ENCODE peak calls at places on chromosomes 6 and 20, in ten cellular contexts. Z, X, M, D, V, W, K, P, Q and J are unnamed samples. For H3K36me3, the result is how much of the 10 kb centered on the place peaks cover.

GRCh38 chr6:166241974-166242373 is 66.2 kb downstream of the PRR18 start:
- DNase-seq in D (no peak), P (no peak), Q (no peak), V (no peak), X (no peak), M (no peak), Z (no peak), K (no peak), W (no peak), J (no peak)

GRCh38 chr20:41029150-41029872 is 689 bp downstream of the TOP1 start:
- DNase-seq in Q (peak), V (peak), P (peak), K (peak), M (peak), Z (peak), W (no peak), D (peak), X (peak), J (peak)

GRCh38 chr6:42402184-42402583 is 49.5 kb downstream of the TRERF1 start:
- DNase-seq in K (peak), Z (no peak), M (no peak), X (peak), Q (no peak), V (no peak), W (no peak), D (no peak), P (no peak), J (peak)

GRCh38 chr6:73942581-73942980 is 246.6 kb downstream of the CD109 start:
- DNase-seq in W (no peak), X (no peak), Z (no peak), V (peak), K (peak), Q (no peak), M (no peak), P (no peak), D (no peak), J (no peak)

GRCh38 chr6:18400831-18401446 is 13.8 kb downstream of the RNF144B start:
- DNase-seq in Z (no peak), M (no peak), X (no peak), D (no peak), P (no peak), Q (no peak), K (peak), W (no peak), V (no peak), J (no peak)

GRCh38 chr6:26223677-26224546 is 136.7 kb downstream of the HFE start:
- DNase-seq in K (peak), X (peak), P (peak), D (peak), M (no peak), V (peak), Q (peak), W (no peak), Z (peak), J (peak)

GRCh38 chr6:165972139-165972802 is 195.4 kb downstream of the TBXT start:
- DNase-seq in Q (no peak), W (peak), X (no peak), M (no peak), K (no peak), Z (no peak), P (no peak), D (no peak), V (no peak), J (no peak)

GRCh38 chr20:577167-577791 is 32.8 kb downstream of the TCF15 start:
- DNase-seq in M (no peak), Z (no peak), P (no peak), X (no peak), W (no peak), V (peak), Q (no peak), K (peak), D (no peak), J (no peak)

GRCh38 chr6:30612687-30613248 is 4.3 kb downstream of the PPP1R10 start:
- DNase-seq in Z (no peak), K (peak), M (no peak), X (no peak), D (no peak), V (no peak), Q (no peak), P (peak), W (no peak), J (peak)

GRCh38 chr6:40997256-40997957 is 41.6 kb downstream of the UNC5CL start:
- DNase-seq in D (peak), K (peak), V (peak), Z (peak), Q (no peak), X (no peak), W (peak), M (peak), P (no peak), J (peak)

GRCh38 chr6:142356271-142356938 is 54.6 kb downstream of the ADGRG6 start:
- DNase-seq in V (no peak), Q (no peak), M (no peak), W (no peak), X (no peak), K (peak), P (no peak), D (no peak), Z (no peak), J (no peak)

GRCh38 chr20:11352041-11352440 is 565.7 kb upstream of the BTBD3 start:
- DNase-seq in X (no peak), W (no peak), Q (no peak), M (no peak), Z (no peak), P (no peak), K (no peak), D (no peak), V (no peak), J (no peak)

GRCh38 chr6:111746983-111747773 is 126.1 kb downstream of the FYN start:
- DNase-seq in Q (no peak), V (peak), D (no peak), W (no peak), M (no peak), K (no peak), X (no peak), Z (no peak), P (no peak), J (no peak)

GRCh38 chr6:143539723-143540122 is 28.2 kb upstream of the FUCA2 start:
- DNase-seq in P (no peak), V (peak), Z (no peak), W (no peak), X (no peak), M (no peak), Q (no peak), K (no peak), D (no peak), J (no peak)

GRCh38 chr6:26216015-26216885 is 129.0 kb downstream of the HFE start:
- DNase-seq in D (peak), X (peak), Q (no peak), P (peak), Z (peak), M (no peak), W (peak), V (peak), K (peak), J (peak)

GRCh38 chr20:3312940-3313656 is 74.1 kb upstream of the SLC4A11 start:
- DNase-seq in Z (no peak), Q (no peak), P (no peak), W (no peak), V (no peak), X (no peak), M (peak), D (no peak), K (peak), J (peak)

GRCh38 chr6:168828800-168829199 is 387.8 kb downstream of the SMOC2 start:
- DNase-seq in P (no peak), D (no peak), V (no peak), M (no peak), W (no peak), Z (no peak), X (no peak), K (no peak), Q (no peak), J (peak)

GRCh38 chr20:39823239-39823638 is 861.1 kb downstream of the DHX35 start:
- DNase-seq in X (no peak), P (no peak), W (no peak), M (no peak), D (no peak), Q (no peak), K (peak), V (no peak), Z (no peak), J (no peak)

GRCh38 chr20:49219924-49220831 is 962 bp downstream of the DDX27 start:
- DNase-seq in X (no peak), Q (no peak), K (peak), D (no peak), P (no peak), V (no peak), Z (peak), M (no peak), W (no peak), J (no peak)

GRCh38 chr20:35104685-35105295 is 12.2 kb upstream of the TRPC4AP start:
- DNase-seq in W (no peak), K (no peak), X (no peak), Q (no peak), P (no peak), D (no peak), M (no peak), V (no peak), Z (no peak), J (no peak)

GRCh38 chr6:113018351-113019151 is 671.4 kb downstream of the RFPL4B start:
- DNase-seq in X (no peak), Q (no peak), K (peak), W (peak), P (peak), V (no peak), D (peak), M (no peak), Z (no peak), J (no peak)

GRCh38 chr20:52047811-52048302 is 143.7 kb downstream of the ZFP64 start:
- DNase-seq in K (no peak), Z (no peak), W (no peak), V (peak), D (no peak), X (peak), P (no peak), M (no peak), Q (no peak), J (no peak)

GRCh38 chr6:134400941-134401340 is 83.0 kb upstream of the SGK1 start:
- DNase-seq in D (no peak), P (no peak), M (no peak), K (no peak), X (no peak), Z (no peak), W (no peak), V (no peak), Q (no peak), J (no peak)

GRCh38 chr20:9068232-9068781 is 580 bp upstream of the PLCB4 start:
- DNase-seq in M (no peak), P (peak), Z (peak), V (peak), D (peak), Q (no peak), X (no peak), K (peak), W (no peak), J (no peak)

GRCh38 chr6:143600821-143601220 is 76.9 kb upstream of the PHACTR2 start:
- DNase-seq in V (no peak), K (no peak), D (no peak), M (no peak), P (no peak), W (no peak), Z (no peak), Q (no peak), X (no peak), J (no peak)

GRCh38 chr6:13908955-13909381 is 15.8 kb upstream of the RNF182 start:
- DNase-seq in M (peak), P (peak), Z (peak), D (peak), X (peak), W (no peak), V (peak), Q (no peak), K (peak), J (peak)

GRCh38 chr6:37673436-37673835 is 24.2 kb downstream of the MDGA1 start:
- DNase-seq in V (no peak), K (no peak), Q (no peak), Z (no peak), D (no peak), P (no peak), W (no peak), M (no peak), X (no peak), J (no peak)

GRCh38 chr6:155327326-155328073 is 13.2 kb upstream of the TFB1M start:
- DNase-seq in W (peak), K (peak), V (peak), Z (peak), D (peak), P (peak), X (peak), Q (peak), M (peak), J (peak)

GRCh38 chr6:37480951-37481597 is 18.6 kb downstream of the CCDC167 start:
- DNase-seq in X (no peak), V (peak), Q (no peak), D (no peak), W (no peak), P (no peak), Z (no peak), K (no peak), M (no peak), J (no peak)

GRCh38 chr20:20668639-20669038 is 43.8 kb downstream of the RALGAPA2 start:
- DNase-seq in D (no peak), M (no peak), Q (no peak), W (no peak), P (no peak), K (no peak), Z (no peak), V (no peak), X (no peak), J (no peak)

GRCh38 chr6:26026833-26027490 is 60.3 kb upstream of the HFE start:
- DNase-seq in D (peak), V (peak), Q (peak), Z (peak), X (peak), M (peak), W (peak), K (peak), P (peak), J (peak)

GRCh38 chr6:163955752-163956151 is 541.2 kb downstream of the QKI start:
- DNase-seq in K (no peak), Q (no peak), W (no peak), V (no peak), P (no peak), X (no peak), Z (no peak), D (no peak), M (no peak), J (no peak)

GRCh38 chr6:132673376-132674094 is 14.6 kb upstream of the TAAR1 start:
- DNase-seq in P (no peak), V (no peak), K (no peak), Z (no peak), M (no peak), X (no peak), Q (no peak), D (no peak), W (no peak), J (no peak)

GRCh38 chr6:148925701-148926100 is 178.9 kb downstream of the UST start:
- DNase-seq in D (no peak), Z (no peak), K (no peak), X (no peak), P (no peak), Q (no peak), W (no peak), M (no peak), V (no peak), J (no peak)

GRCh38 chr6:119881416-119881815 is 531.9 kb upstream of the MAN1A1 start:
- DNase-seq in Q (no peak), V (no peak), M (no peak), K (peak), Z (no peak), P (no peak), W (no peak), X (no peak), D (no peak), J (no peak)

GRCh38 chr20:38424404-38424803 is 10.7 kb downstream of the SNHG17 start:
- DNase-seq in P (no peak), Q (no peak), Z (no peak), W (no peak), K (no peak), M (no peak), X (no peak), V (no peak), D (no peak), J (no peak)

GRCh38 chr20:38428800-38429199 is 6.3 kb downstream of the SNHG17 start:
- DNase-seq in D (no peak), P (no peak), Q (no peak), K (no peak), M (no peak), W (no peak), V (no peak), X (no peak), Z (no peak), J (no peak)

GRCh38 chr20:38427655-38428023 is 7.5 kb downstream of the SNHG17 start:
- DNase-seq in M (no peak), W (no peak), V (no peak), X (no peak), P (no peak), K (no peak), Q (no peak), D (no peak), Z (no peak), J (no peak)

GRCh38 chr20:38426006-38426405 is 9.1 kb downstream of the SNHG17 start:
- DNase-seq in Z (no peak), K (peak), Q (no peak), M (no peak), V (no peak), D (no peak), W (no peak), P (no peak), X (no peak), J (no peak)

GRCh38 chr20:38426498-38426897 is 8.6 kb downstream of the SNHG17 start:
- DNase-seq in W (no peak), D (no peak), K (peak), Z (no peak), M (no peak), Q (no peak), P (no peak), V (no peak), X (no peak), J (no peak)
- H3K36me3 ChIP-seq in W (half or more), D (under half), K (half or more), Z (half or more), M (half or more), Q (half or more), P (half or more), V (half or more), X (half or more), J (half or more)

GRCh38 chr6:24927234-24927955 is 8.4 kb downstream of the RIPOR2 start:
- DNase-seq in K (no peak), X (peak), M (no peak), Q (no peak), W (no peak), D (no peak), V (no peak), Z (no peak), P (no peak), J (no peak)
- H3K36me3 ChIP-seq in K (under half), X (under half), M (under half), Q (under half), W (under half), D (under half), V (under half), Z (under half), P (under half), J (under half)

GRCh38 chr6:45447721-45448120 is 70.0 kb upstream of the SUPT3H start:
- DNase-seq in W (no peak), Q (no peak), Z (peak), K (no peak), V (no peak), X (no peak), M (no peak), D (no peak), P (no peak), J (no peak)
- H3K36me3 ChIP-seq in W (under half), Q (under half), Z (under half), K (under half), V (under half), X (under half), M (under half), D (under half), P (under half), J (under half)

DNA sequence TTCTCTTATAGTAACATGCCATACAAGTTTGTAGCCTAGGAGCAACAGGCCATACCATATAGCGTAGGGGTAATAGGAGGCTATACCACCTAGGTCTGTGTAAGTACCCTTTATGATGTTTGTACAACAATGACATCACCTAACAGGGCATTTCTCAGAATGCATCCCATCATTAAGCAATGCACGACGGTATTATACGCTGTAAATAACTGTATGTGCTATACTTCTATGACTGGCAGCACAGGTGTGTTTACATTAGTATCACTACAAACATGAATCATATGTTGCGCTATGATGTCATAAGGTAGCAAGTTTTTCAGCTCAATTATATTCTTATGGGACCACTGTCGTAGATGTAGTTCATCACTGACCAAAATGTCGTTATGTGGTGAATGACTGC is 31.0 kb downstream of the ADNP start:
- DNase-seq in Z (no peak), M (no peak), V (no peak), X (no peak), P (no peak), Q (no peak), K (no peak), W (no peak), D (no peak), J (no peak)
- H3K36me3 ChIP-seq in Z (under half), M (under half), V (under half), X (under half), P (under half), Q (half or more), K (half or more), W (under half), D (under half), J (under half)

GRCh38 chr20:44483112-44483511 is 7.4 kb downstream of the TTPAL start:
- DNase-seq in D (no peak), P (no peak), M (no peak), Q (no peak), X (no peak), W (no peak), Z (no peak), K (no peak), V (no peak), J (no peak)
- H3K36me3 ChIP-seq in D (under half), P (under half), M (under half), Q (half or more), X (under half), W (under half), Z (under half), K (under half), V (under half), J (under half)

DNA sequence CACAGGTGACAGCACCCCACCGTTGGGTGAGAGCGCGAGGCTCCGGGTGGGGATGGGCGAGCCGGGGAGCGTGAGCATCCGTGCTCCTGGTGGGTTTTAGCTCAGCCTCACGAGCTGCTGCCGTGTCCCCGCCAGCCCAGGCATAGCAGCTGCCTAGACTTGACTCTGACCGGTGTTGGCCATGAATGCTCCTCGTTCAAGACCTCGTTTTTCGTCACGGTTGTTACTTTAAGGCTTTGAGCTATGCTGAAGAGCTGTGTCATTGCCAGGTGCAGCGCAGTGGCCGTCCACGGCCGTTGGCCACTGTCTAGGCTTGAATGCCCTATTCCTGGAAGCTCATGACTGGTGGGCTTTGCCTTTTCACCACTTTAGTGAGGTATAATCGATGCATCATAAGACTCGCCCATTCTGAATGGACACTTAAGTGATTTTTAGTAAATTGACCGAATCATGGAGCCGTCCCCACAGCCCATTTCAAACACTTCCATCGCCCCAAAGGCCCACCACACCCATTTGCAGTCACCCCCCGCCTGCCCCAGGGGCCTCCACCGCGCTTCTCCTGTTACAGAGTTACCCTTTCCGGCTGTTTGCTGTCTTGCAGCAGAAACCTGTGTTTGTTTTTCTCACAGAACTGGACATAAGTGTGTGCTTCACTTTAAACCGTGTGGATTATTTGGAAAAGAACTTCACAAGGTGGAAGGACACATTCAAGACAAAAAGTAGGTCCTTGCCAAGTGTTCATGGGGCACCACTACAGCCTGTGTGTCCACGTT is 21.4 kb upstream of the ADRM1 start:
- DNase-seq in X (no peak), Q (no peak), P (no peak), W (no peak), D (no peak), V (no peak), Z (no peak), M (no peak), K (no peak), J (no peak)
- H3K36me3 ChIP-seq in X (half or more), Q (half or more), P (under half), W (half or more), D (under half), V (under half), Z (under half), M (half or more), K (under half), J (under half)